ENCODE peak calls at places on chromosomes 16 and 17, in nine cellular contexts. F is stomach; K is epithelial cell of esophagus; C is aorta; Y is CD4-positive, alpha-beta memory T cell; A is heart right ventricle; X is BJ; L is ascending aorta; W is adipocyte. V is an unnamed sample.

GRCh38 chr17:39219647-39220154 is 6.0 kb downstream of the STAC2 start:
- DNase-seq in F (no peak), K (no peak), C (peak), Y (no peak), A (no peak), X (no peak), L (peak), W (no peak), V (no peak)

GRCh38 chr17:79832211-79833109 is 6.8 kb downstream of the CBX4 start:
- DNase-seq in F (peak), K (no peak), C (no peak), Y (no peak), A (peak), X (no peak), L (no peak), W (no peak), V (no peak)

GRCh38 chr17:79749156-79749815 is 18.5 kb downstream of the ENPP7 start:
- DNase-seq in F (no peak), K (peak), C (no peak), Y (no peak), A (no peak), X (peak), L (no peak), W (peak), V (no peak)

GRCh38 chr17:81021531-81022370 is 13.2 kb upstream of the BAIAP2 start:
- DNase-seq in F (no peak), K (no peak), C (no peak), Y (no peak), A (no peak), X (no peak), L (no peak), W (no peak), V (no peak)

GRCh38 chr17:17109896-17110295 is 67.6 kb downstream of the MPRIP start:
- DNase-seq in F (peak), K (peak), C (no peak), Y (peak), A (no peak), X (no peak), L (no peak), W (no peak), V (no peak)

GRCh38 chr16:7400117-7400890 is 67.7 kb downstream of the RBFOX1 start:
- DNase-seq in F (no peak), K (no peak), C (no peak), Y (no peak), A (no peak), X (no peak), L (no peak), W (no peak), V (no peak)

GRCh38 chr17:45016823-45017222 is 34.6 kb downstream of the DCAKD start:
- DNase-seq in F (no peak), K (peak), C (no peak), Y (no peak), A (no peak), X (no peak), L (no peak), W (no peak), V (no peak)

GRCh38 chr17:2198917-2199316 is 104.7 kb downstream of the SMG6 start:
- DNase-seq in F (no peak), K (no peak), C (no peak), Y (no peak), A (no peak), X (no peak), L (no peak), W (peak), V (no peak)

GRCh38 chr17:12545877-12546513 is 119.7 kb upstream of the MYOCD start:
- DNase-seq in F (no peak), K (peak), C (no peak), Y (no peak), A (peak), X (no peak), L (no peak), W (peak), V (peak)

GRCh38 chr17:193841-194806 is 12.7 kb upstream of the DOC2B start:
- DNase-seq in F (no peak), K (no peak), C (peak), Y (no peak), A (no peak), X (no peak), L (no peak), W (no peak), V (no peak)

GRCh38 chr17:28261219-28261618 is 57.8 kb upstream of the TMEM97 start:
- DNase-seq in F (no peak), K (peak), C (no peak), Y (no peak), A (no peak), X (no peak), L (no peak), W (no peak), V (no peak)

GRCh38 chr17:80832888-80833583 is 158.6 kb upstream of the CHMP6 start:
- DNase-seq in F (peak), K (peak), C (peak), Y (peak), A (peak), X (peak), L (peak), W (peak), V (peak)

GRCh38 chr17:3641717-3642486 is 5.3 kb downstream of the CTNS start:
- DNase-seq in F (peak), K (no peak), C (peak), Y (no peak), A (no peak), X (no peak), L (no peak), W (no peak), V (no peak)

GRCh38 chr17:82236142-82236971 is 7.5 kb downstream of the SLC16A3 start:
- DNase-seq in F (peak), K (peak), C (peak), Y (peak), A (no peak), X (no peak), L (no peak), W (peak), V (no peak)

GRCh38 chr17:72422505-72423285 is 301.9 kb downstream of the SOX9 start:
- DNase-seq in F (peak), K (peak), C (peak), Y (no peak), A (peak), X (peak), L (peak), W (peak), V (peak)

GRCh38 chr17:27544350-27545131 is 86.4 kb upstream of the LGALS9 start:
- DNase-seq in F (no peak), K (no peak), C (no peak), Y (peak), A (no peak), X (no peak), L (no peak), W (no peak), V (peak)

GRCh38 chr17:65885484-65885883 is 306.4 kb downstream of the CEP112 start:
- DNase-seq in F (no peak), K (peak), C (no peak), Y (no peak), A (no peak), X (peak), L (no peak), W (peak), V (no peak)

GRCh38 chr17:79617740-79618382 is 7.0 kb upstream of the RBFOX3 start:
- DNase-seq in F (no peak), K (no peak), C (peak), Y (no peak), A (no peak), X (no peak), L (no peak), W (no peak), V (no peak)

GRCh38 chr17:7673239-7673638 is 14.1 kb downstream of the TP53 start:
- DNase-seq in F (peak), K (no peak), C (no peak), Y (no peak), A (no peak), X (no peak), L (no peak), W (no peak), V (no peak)

GRCh38 chr17:17696075-17696474 is 14.8 kb downstream of the RAI1 start:
- DNase-seq in F (no peak), K (no peak), C (no peak), Y (no peak), A (no peak), X (no peak), L (no peak), W (no peak), V (no peak)

GRCh38 chr16:84307209-84307954 is 12.7 kb downstream of the WFDC1 start:
- DNase-seq in F (no peak), K (no peak), C (no peak), Y (no peak), A (no peak), X (no peak), L (no peak), W (no peak), V (no peak)

GRCh38 chr16:14028207-14028606 is 42.9 kb upstream of the MRTFB start:
- DNase-seq in F (no peak), K (no peak), C (no peak), Y (no peak), A (no peak), X (no peak), L (no peak), W (no peak), V (no peak)

GRCh38 chr16:85667841-85668413 is 20.8 kb downstream of the GINS2 start:
- DNase-seq in F (no peak), K (no peak), C (peak), Y (no peak), A (no peak), X (no peak), L (no peak), W (no peak), V (no peak)

GRCh38 chr17:65020284-65020683 is 36.3 kb downstream of the GNA13 start:
- DNase-seq in F (no peak), K (peak), C (no peak), Y (no peak), A (no peak), X (peak), L (no peak), W (peak), V (no peak)

GRCh38 chr17:74962622-74963394 is 9.8 kb downstream of the HID1 start:
- DNase-seq in F (no peak), K (no peak), C (no peak), Y (no peak), A (no peak), X (no peak), L (no peak), W (no peak), V (no peak)

GRCh38 chr17:27430882-27431491 is 25.3 kb upstream of the KSR1 start:
- DNase-seq in F (peak), K (peak), C (peak), Y (no peak), A (peak), X (no peak), L (no peak), W (peak), V (no peak)

GRCh38 chr17:80802626-80803450 is 188.8 kb upstream of the CHMP6 start:
- DNase-seq in F (no peak), K (no peak), C (peak), Y (no peak), A (no peak), X (no peak), L (peak), W (no peak), V (no peak)

GRCh38 chr17:40361063-40361924 is 3.2 kb downstream of the GJD3 start:
- DNase-seq in F (no peak), K (no peak), C (no peak), Y (no peak), A (no peak), X (no peak), L (no peak), W (no peak), V (no peak)
- H3K4me3 ChIP-seq in F (no peak), K (no peak), C (no peak), Y (no peak), A (no peak), X (no peak), L (no peak), W (no peak), V (no peak)

GRCh38 chr16:24939224-24939623 is 75.9 kb downstream of the ARHGAP17 start:
- DNase-seq in F (no peak), K (no peak), C (no peak), Y (no peak), A (no peak), X (no peak), L (no peak), W (no peak), V (no peak)

GRCh38 chr16:24939738-24940137 is 75.4 kb downstream of the ARHGAP17 start:
- DNase-seq in F (no peak), K (no peak), C (no peak), Y (no peak), A (no peak), X (no peak), L (no peak), W (no peak), V (no peak)

GRCh38 chr16:24935336-24935735 is 79.8 kb downstream of the ARHGAP17 start:
- DNase-seq in F (no peak), K (no peak), C (no peak), Y (no peak), A (no peak), X (no peak), L (no peak), W (no peak), V (no peak)

GRCh38 chr16:24931091-24931490 is 84.1 kb downstream of the ARHGAP17 start:
- DNase-seq in F (no peak), K (no peak), C (no peak), Y (no peak), A (no peak), X (no peak), L (no peak), W (no peak), V (no peak)

GRCh38 chr16:24936151-24936550 is 79.0 kb downstream of the ARHGAP17 start:
- DNase-seq in F (no peak), K (no peak), C (no peak), Y (no peak), A (no peak), X (no peak), L (no peak), W (no peak), V (no peak)
- H3K4me3 ChIP-seq in F (no peak), K (no peak), C (no peak), Y (no peak), A (no peak), X (no peak), L (no peak), W (no peak), V (no peak)

GRCh38 chr17:35743911-35744328 is 9.1 kb downstream of the GAS2L2 start:
- DNase-seq in F (no peak), K (peak), C (no peak), Y (no peak), A (no peak), X (no peak), L (no peak), W (peak), V (no peak)
- H3K4me3 ChIP-seq in F (no peak), K (no peak), C (no peak), Y (no peak), A (no peak), X (no peak), L (no peak), W (no peak), V (no peak)

GRCh38 chr16:4491898-4492297 is 15.7 kb downstream of the HMOX2 start:
- DNase-seq in F (no peak), K (no peak), C (no peak), Y (no peak), A (no peak), X (no peak), L (no peak), W (no peak), V (no peak)

GRCh38 chr16:4486126-4486893 is 10.1 kb downstream of the HMOX2 start:
- DNase-seq in F (peak), K (no peak), C (no peak), Y (no peak), A (peak), X (no peak), L (no peak), W (no peak), V (no peak)

GRCh38 chr16:4488486-4488967 is 12.3 kb downstream of the HMOX2 start:
- DNase-seq in F (no peak), K (no peak), C (no peak), Y (peak), A (no peak), X (no peak), L (no peak), W (no peak), V (no peak)

GRCh38 chr16:4489030-4489429 is 12.8 kb downstream of the HMOX2 start:
- DNase-seq in F (no peak), K (peak), C (no peak), Y (no peak), A (no peak), X (no peak), L (no peak), W (peak), V (no peak)

GRCh38 chr16:4487955-4488481 is 11.8 kb downstream of the HMOX2 start:
- DNase-seq in F (peak), K (peak), C (no peak), Y (peak), A (no peak), X (no peak), L (no peak), W (peak), V (no peak)
- H3K4me3 ChIP-seq in F (no peak), K (no peak), C (no peak), Y (no peak), A (no peak), X (no peak), L (no peak), W (peak), V (no peak)

GRCh38 chr17:68953340-68953997 is 1.7 kb downstream of the ABCA8 start:
- DNase-seq in F (no peak), K (no peak), C (no peak), Y (no peak), A (no peak), X (no peak), L (no peak), W (no peak), V (no peak)

GRCh38 chr17:68957944-68958343 is 2.8 kb upstream of the ABCA8 start:
- DNase-seq in F (no peak), K (no peak), C (no peak), Y (no peak), A (no peak), X (no peak), L (no peak), W (no peak), V (no peak)

GRCh38 chr17:68954146-68954971 is 833 bp downstream of the ABCA8 start:
- DNase-seq in F (no peak), K (no peak), C (no peak), Y (no peak), A (no peak), X (peak), L (no peak), W (peak), V (no peak)

GRCh38 chr17:68950725-68951124 is 4.5 kb downstream of the ABCA8 start:
- DNase-seq in F (no peak), K (no peak), C (no peak), Y (no peak), A (no peak), X (no peak), L (no peak), W (no peak), V (no peak)

DNA sequence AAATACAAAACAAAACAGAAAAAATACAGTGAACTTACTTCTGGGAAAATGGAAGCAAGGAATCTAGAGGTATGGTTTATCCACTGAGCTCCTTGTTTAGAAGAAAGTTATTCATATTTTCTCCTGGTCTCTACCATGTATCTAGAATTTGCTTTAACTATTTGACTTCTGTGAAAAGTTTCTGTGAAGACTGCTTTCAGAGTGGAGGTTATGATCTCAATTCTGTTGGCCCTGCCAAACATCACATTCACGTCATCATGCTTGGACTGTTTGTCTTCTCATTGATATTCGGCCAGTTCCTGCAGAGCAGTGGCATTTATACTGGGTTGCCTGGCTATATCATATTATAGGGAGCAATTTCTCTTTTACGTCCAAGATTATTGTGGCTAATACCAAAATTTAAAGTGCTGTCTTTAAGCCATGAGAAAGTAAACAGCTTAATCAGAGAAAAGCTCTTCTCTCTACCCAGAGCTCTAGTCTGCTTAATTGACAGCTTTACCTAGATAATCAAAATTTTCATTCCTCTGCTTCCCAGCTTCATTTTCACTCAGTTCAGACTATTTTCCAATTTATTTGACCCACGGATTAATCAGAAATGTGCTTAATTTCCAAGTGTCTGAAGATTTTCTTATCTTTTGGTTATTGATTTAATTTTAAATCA is at the start of gene ABCA8:
- DNase-seq in F (no peak), K (no peak), C (no peak), Y (no peak), A (peak), X (no peak), L (no peak), W (peak), V (no peak)
- H3K4me3 ChIP-seq in F (peak), K (no peak), C (no peak), Y (no peak), A (peak), X (no peak), L (peak), W (peak), V (no peak)

GRCh38 chr17:49343273-49343672 is 18.8 kb downstream of the ZNF652 start:
- DNase-seq in F (no peak), K (peak), C (no peak), Y (peak), A (no peak), X (no peak), L (no peak), W (peak), V (no peak)

GRCh38 chr17:49341356-49341755 is 20.7 kb downstream of the ZNF652 start:
- DNase-seq in F (no peak), K (no peak), C (no peak), Y (no peak), A (no peak), X (no peak), L (no peak), W (no peak), V (no peak)

GRCh38 chr17:49339359-49339758 is 22.7 kb downstream of the ZNF652 start:
- DNase-seq in F (no peak), K (no peak), C (no peak), Y (no peak), A (no peak), X (no peak), L (no peak), W (no peak), V (no peak)

GRCh38 chr17:49344914-49345313 is 17.1 kb downstream of the ZNF652 start:
- DNase-seq in F (no peak), K (no peak), C (no peak), Y (no peak), A (no peak), X (no peak), L (no peak), W (no peak), V (no peak)

DNA sequence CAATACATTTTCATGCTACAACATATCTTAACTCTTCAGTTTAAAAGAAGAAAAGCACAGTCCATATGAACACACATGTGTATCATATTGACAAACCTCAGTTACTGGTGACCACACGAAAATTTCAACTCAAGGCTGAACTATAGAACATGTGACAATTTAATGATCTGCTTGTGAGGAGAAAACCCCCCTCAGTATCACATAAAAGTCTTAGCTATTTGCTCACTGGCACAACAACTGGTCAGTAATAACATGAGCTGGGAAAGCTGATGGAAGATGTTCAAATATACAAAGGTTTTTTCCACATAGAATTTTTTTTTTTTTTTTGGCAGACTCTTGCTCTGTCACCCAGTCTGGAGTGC is 19.5 kb downstream of the ZNF652 start:
- DNase-seq in F (no peak), K (no peak), C (no peak), Y (no peak), A (no peak), X (no peak), L (no peak), W (no peak), V (no peak)
- H3K4me3 ChIP-seq in F (no peak), K (no peak), C (no peak), Y (peak), A (no peak), X (peak), L (no peak), W (peak), V (no peak)